ENCODE peak calls at places on chromosomes 3 and 15, in eight cellular contexts. W is cardiac fibroblast, C is fibroblast of lung, A is uterus, Q is endodermal cell, N is A549, O is astrocyte, S is ovary. L is an unnamed sample.
A peak's percentile ranks its signal among the peaks of the same experiment; 100 is the strongest.

GRCh38 chr15:41465822-41466421 is 27.8 kb upstream of the ITPKA start:
- DNase-seq in W (peak; percentile 79), C (peak; percentile 45), A (no peak), Q (no peak), N (peak; percentile 56), O (peak; percentile 27), S (no peak), L (no peak)

GRCh38 chr3:109224333-109224732 is 87.8 kb downstream of the C3orf85 start:
- DNase-seq in W (no peak), C (no peak), A (no peak), Q (peak; percentile 85), N (peak; percentile 46), O (no peak), S (no peak), L (no peak)

GRCh38 chr3:3127432-3128010 is 781 bp downstream of the TRNT1 start:
- DNase-seq in W (no peak), C (peak; percentile 18), A (no peak), Q (peak; percentile 52), N (peak; percentile 19), O (peak; percentile 14), S (no peak), L (no peak)

GRCh38 chr3:64460877-64461276 is 226.9 kb downstream of the ADAMTS9 start:
- DNase-seq in W (peak; percentile 38), C (peak; percentile 98), A (no peak), Q (peak; percentile 21), N (no peak), O (peak; percentile 96), S (no peak), L (no peak)

GRCh38 chr3:97189835-97190234 is 375.4 kb downstream of the EPHA6 start:
- DNase-seq in W (no peak), C (no peak), A (no peak), Q (no peak), N (no peak), O (no peak), S (no peak), L (no peak)

GRCh38 chr3:39056151-39056550 is 4.3 kb downstream of the WDR48 start:
- DNase-seq in W (no peak), C (peak; percentile 43), A (no peak), Q (no peak), N (no peak), O (peak; percentile 30), S (no peak), L (no peak)

GRCh38 chr15:96327155-96327741 is 3.3 kb upstream of the NR2F2 start:
- DNase-seq in W (peak; percentile 94), C (peak; percentile 92), A (peak; percentile 68), Q (peak; percentile 62), N (peak; percentile 90), O (peak; percentile 90), S (no peak), L (no peak)

GRCh38 chr15:92082217-92082843 is 228.8 kb downstream of the SLCO3A1 start:
- DNase-seq in W (peak; percentile 83), C (peak; percentile 56), A (peak; percentile 67), Q (peak; percentile 94), N (peak; percentile 76), O (peak; percentile 37), S (peak; percentile 76), L (no peak)

GRCh38 chr3:64668582-64669510 is 19.0 kb downstream of the ADAMTS9 start:
- DNase-seq in W (no peak), C (no peak), A (no peak), Q (no peak), N (no peak), O (no peak), S (peak; percentile 29), L (no peak)

GRCh38 chr3:16840111-16840444 is 44.7 kb upstream of the PLCL2 start:
- DNase-seq in W (no peak), C (peak; percentile 9), A (no peak), Q (no peak), N (no peak), O (no peak), S (no peak), L (no peak)

GRCh38 chr3:72633534-72633933 is 214.7 kb downstream of the SHQ1 start:
- DNase-seq in W (no peak), C (no peak), A (no peak), Q (no peak), N (no peak), O (no peak), S (no peak), L (no peak)

GRCh38 chr3:115187149-115187757 is 40.2 kb upstream of the ZBTB20 start:
- DNase-seq in W (no peak), C (no peak), A (no peak), Q (no peak), N (no peak), O (no peak), S (no peak), L (no peak)

GRCh38 chr3:55826731-55827496 is 339.8 kb upstream of the WNT5A start:
- DNase-seq in W (peak; percentile 30), C (peak; percentile 57), A (no peak), Q (no peak), N (no peak), O (peak; percentile 52), S (no peak), L (no peak)

GRCh38 chr3:139906441-139906840 is 28.5 kb upstream of the CLSTN2 start:
- DNase-seq in W (peak; percentile 3), C (peak; percentile 82), A (no peak), Q (peak; percentile 77), N (peak; percentile 14), O (peak; percentile 76), S (no peak), L (no peak)

GRCh38 chr3:128859573-128860154 is 19.8 kb upstream of the ACAD9 start:
- DNase-seq in W (no peak), C (no peak), A (no peak), Q (peak; percentile 57), N (peak; percentile 38), O (no peak), S (no peak), L (no peak)

GRCh38 chr3:152830245-152830644 is 4.7 kb upstream of the P2RY1 start:
- DNase-seq in W (no peak), C (no peak), A (no peak), Q (no peak), N (no peak), O (no peak), S (no peak), L (no peak)

GRCh38 chr3:85758442-85758841 is 799.7 kb downstream of the CADM2 start:
- DNase-seq in W (no peak), C (peak; percentile 5), A (no peak), Q (no peak), N (no peak), O (no peak), S (no peak), L (no peak)
- H3K4me3 ChIP-seq in W (no peak overlapping the region), C (no peak overlapping the region), A (no peak overlapping the region), Q (no peak overlapping the region), N (no peak overlapping the region), O (no peak overlapping the region), S (no peak overlapping the region), L (no peak overlapping the region)

GRCh38 chr15:30904812-30905211 is 1.1 kb downstream of the FAN1 start:
- DNase-seq in W (no peak), C (no peak), A (no peak), Q (no peak), N (no peak), O (no peak), S (no peak), L (no peak)

GRCh38 chr15:30903497-30904187 is at the start of gene FAN1:
- DNase-seq in W (peak; percentile 89), C (peak; percentile 89), A (peak; percentile 77), Q (peak; percentile 95), N (peak; percentile 92), O (peak; percentile 81), S (peak; percentile 78), L (peak; percentile 89)

GRCh38 chr15:30905821-30906220 is 2.1 kb downstream of the FAN1 start:
- DNase-seq in W (no peak), C (no peak), A (no peak), Q (no peak), N (no peak), O (no peak), S (no peak), L (no peak)

GRCh38 chr15:30906366-30906765 is 2.7 kb downstream of the FAN1 start:
- DNase-seq in W (no peak), C (no peak), A (no peak), Q (no peak), N (no peak), O (no peak), S (no peak), L (no peak)

DNA sequence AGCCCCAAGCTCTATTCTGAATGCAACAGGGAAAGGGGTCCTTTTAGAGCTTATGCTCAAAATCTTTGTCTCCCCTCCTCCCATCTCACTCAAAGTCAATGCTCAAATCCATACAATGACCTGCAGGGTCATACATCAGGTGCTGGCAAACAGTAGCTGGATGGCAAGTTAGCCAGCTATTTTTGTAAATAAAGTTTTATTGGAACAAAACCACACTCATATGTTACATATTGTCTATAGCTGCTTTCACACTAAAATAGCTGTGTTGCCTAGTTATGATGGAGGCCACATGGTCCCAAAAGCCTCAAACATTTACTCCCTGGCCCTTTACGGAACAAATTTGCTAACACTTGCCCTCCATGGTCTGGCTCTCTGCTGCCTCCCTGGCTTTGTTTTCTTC is 1.8 kb upstream of the FAN1 start:
- DNase-seq in W (no peak), C (no peak), A (no peak), Q (no peak), N (no peak), O (no peak), S (no peak), L (no peak)
- TF ChIP-seq CTCF in W (no peak), C (no peak), A (no peak), Q (peak; percentile 18), N (no peak), O (no peak), S (no peak), L (no peak)

DNA sequence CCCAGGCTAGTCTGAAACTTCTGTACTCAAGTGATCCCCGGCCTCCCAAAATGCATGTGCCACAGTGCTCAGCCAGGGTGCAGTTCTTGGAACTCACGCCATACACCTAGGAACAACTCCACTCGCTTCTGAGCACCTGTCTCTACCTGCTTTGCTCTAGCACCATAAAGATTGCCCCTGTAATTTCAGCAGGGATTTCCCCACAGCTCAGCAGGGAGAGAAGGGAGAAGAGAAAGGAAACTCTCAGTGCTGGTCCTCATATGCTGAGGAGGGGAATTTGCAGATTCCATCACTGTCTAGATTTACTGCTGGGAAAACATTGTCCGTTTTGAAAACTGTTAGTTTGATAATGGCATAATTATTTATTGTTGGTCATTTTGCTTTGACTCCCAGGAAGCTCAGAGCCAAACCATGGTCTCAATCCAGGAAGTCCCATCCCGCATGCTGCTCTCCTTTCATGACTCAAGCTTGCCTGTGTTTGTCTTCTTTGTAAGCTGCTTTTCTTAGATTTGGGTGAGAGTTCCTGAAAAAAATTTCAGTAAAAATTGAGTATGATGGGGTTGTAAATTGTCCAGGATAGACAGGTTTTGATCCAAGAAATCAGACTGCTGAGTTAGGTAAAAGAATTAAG is 24.2 kb downstream of the TRIM71 start:
- DNase-seq in W (no peak), C (no peak), A (no peak), Q (no peak), N (no peak), O (no peak), S (no peak), L (no peak)
- H3K4me3 ChIP-seq in W (no peak overlapping the region), C (no peak overlapping the region), A (no peak overlapping the region), Q (peak overlapping the region; percentile 60), N (no peak overlapping the region), O (no peak overlapping the region), S (no peak overlapping the region), L (no peak overlapping the region)

DNA sequence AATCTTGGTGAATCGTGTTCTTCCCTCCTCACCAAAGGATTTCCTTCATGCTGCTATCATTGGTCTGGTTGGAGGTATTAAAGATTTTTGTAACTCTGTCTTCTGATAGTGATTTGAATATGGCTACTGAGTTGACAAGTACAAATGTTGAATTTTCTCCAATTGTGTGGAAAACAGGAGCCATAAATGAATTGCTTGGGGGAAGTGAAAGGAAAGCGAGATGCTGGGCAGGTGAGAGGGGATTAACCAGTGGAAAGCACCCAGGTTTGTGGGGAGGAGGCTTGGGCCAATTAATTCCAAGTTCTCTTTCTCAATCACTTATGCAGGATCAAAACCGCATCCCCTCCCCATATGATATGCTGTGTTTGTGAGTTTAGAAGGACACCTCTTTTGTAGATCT is 372.5 kb downstream of the IL20RB start:
- DNase-seq in W (no peak), C (no peak), A (no peak), Q (no peak), N (no peak), O (no peak), S (no peak), L (no peak)
- TF ChIP-seq CTCF in W (no peak), C (no peak), A (no peak), Q (no peak), N (no peak), O (no peak), S (no peak), L (no peak)

L was measured in coronary artery.